ENCODE peak calls at places on chromosomes 3 and 15, in seven cellular contexts. T, R, J, O, D, N and I are unnamed samples.

GRCh38 chr3:45693941-45694521 is 4.8 kb downstream of the SACM1L start:
- DNase-seq in T (no peak), J (no peak), D (no peak), N (peak), R (no peak), O (no peak), I (no peak)

GRCh38 chr3:56868706-56869105 is 67.0 kb upstream of the ARHGEF3 start:
- DNase-seq in D (no peak), N (no peak), T (no peak), O (no peak), R (no peak), J (no peak), I (no peak)

GRCh38 chr3:159380891-159381290 is 579.0 kb downstream of the MFSD1 start:
- DNase-seq in O (no peak), D (no peak), T (no peak), N (no peak), R (no peak), J (no peak), I (no peak)

GRCh38 chr3:134291300-134292254 is 40.9 kb upstream of the RYK start:
- DNase-seq in R (no peak), D (no peak), O (peak), J (no peak), N (no peak), T (peak), I (no peak)

GRCh38 chr15:42315435-42316020 is 42.3 kb upstream of the TMEM87A start:
- DNase-seq in J (no peak), D (no peak), T (no peak), N (no peak), O (no peak), R (no peak), I (no peak)

GRCh38 chr15:98868564-98868963 is 139.0 kb downstream of the PGPEP1L start:
- DNase-seq in T (no peak), R (no peak), N (no peak), J (no peak), O (no peak), D (no peak), I (no peak)

GRCh38 chr15:77715860-77716259 is 83.1 kb upstream of the LINGO1 start:
- DNase-seq in N (no peak), J (no peak), O (no peak), R (no peak), T (no peak), D (no peak), I (no peak)

GRCh38 chr3:16150285-16150684 is 24.2 kb upstream of the GALNT15 start:
- DNase-seq in D (no peak), R (no peak), O (no peak), J (no peak), T (no peak), N (no peak), I (no peak)

GRCh38 chr15:41341519-41341918 is 8.8 kb downstream of the NUSAP1 start:
- DNase-seq in O (no peak), R (no peak), D (no peak), N (no peak), J (no peak), T (no peak), I (no peak)

GRCh38 chr3:107184375-107184774 is 192.9 kb upstream of the CCDC54 start:
- DNase-seq in D (no peak), N (no peak), O (no peak), J (no peak), R (no peak), T (no peak), I (no peak)

GRCh38 chr3:104596551-104596950 is 770.2 kb upstream of the ALCAM start:
- DNase-seq in D (no peak), R (no peak), J (peak), O (peak), T (peak), N (no peak), I (no peak)

GRCh38 chr3:49244589-49245205 is 32.3 kb downstream of the C3orf62 start:
- DNase-seq in R (no peak), J (peak), D (no peak), N (no peak), O (no peak), T (peak), I (no peak)

GRCh38 chr15:83747050-83747717 is 93.3 kb downstream of the ADAMTSL3 start:
- DNase-seq in T (peak), D (no peak), R (no peak), J (peak), O (peak), N (no peak), I (no peak)

GRCh38 chr3:55180936-55181535 is 253.2 kb upstream of the LRTM1 start:
- DNase-seq in D (no peak), N (no peak), O (no peak), T (no peak), J (peak), R (peak), I (no peak)

GRCh38 chr3:39473452-39474125 is 6.1 kb downstream of the MOBP start:
- DNase-seq in R (no peak), D (no peak), T (no peak), N (no peak), J (no peak), O (no peak), I (no peak)

GRCh38 chr3:178768072-178768864 is 232.0 kb downstream of the KCNMB2 start:
- DNase-seq in O (no peak), J (no peak), R (no peak), D (no peak), N (no peak), T (no peak), I (no peak)

GRCh38 chr3:63232764-63233396 is 45.2 kb upstream of the SYNPR start:
- DNase-seq in D (no peak), O (no peak), T (no peak), J (no peak), R (no peak), N (no peak), I (no peak)

GRCh38 chr15:74403981-74404563 is 29.7 kb downstream of the SEMA7A start:
- DNase-seq in O (no peak), J (no peak), T (no peak), R (no peak), D (no peak), N (no peak), I (no peak)

GRCh38 chr3:156381253-156381652 is 173.7 kb downstream of the SSR3 start:
- DNase-seq in J (no peak), N (no peak), R (no peak), T (no peak), D (no peak), O (no peak), I (no peak)

GRCh38 chr3:48268381-48268935 is 27.6 kb downstream of the ZNF589 start:
- DNase-seq in D (no peak), J (no peak), N (peak), T (peak), O (no peak), R (no peak), I (peak)

GRCh38 chr3:71430941-71431552 is 152.5 kb downstream of the FOXP1 start:
- DNase-seq in R (no peak), J (no peak), D (no peak), T (peak), N (no peak), O (no peak), I (no peak)

GRCh38 chr3:72335458-72336050 is 512.7 kb downstream of the SHQ1 start:
- DNase-seq in T (no peak), J (no peak), O (no peak), D (no peak), N (no peak), R (no peak), I (no peak)

GRCh38 chr3:188523291-188523690 is 369.3 kb downstream of the LPP start:
- DNase-seq in N (no peak), D (no peak), O (no peak), J (no peak), T (no peak), R (no peak), I (no peak)

GRCh38 chr3:25594007-25594502 is 70.7 kb downstream of the TOP2B start:
- DNase-seq in T (peak), R (no peak), O (peak), D (no peak), J (peak), N (no peak), I (no peak)

GRCh38 chr3:37064747-37065146 is 71.4 kb downstream of the MLH1 start:
- DNase-seq in O (no peak), R (no peak), J (no peak), D (no peak), N (no peak), T (no peak), I (no peak)

GRCh38 chr15:50003786-50004334 is 115.2 kb downstream of the ATP8B4 start:
- DNase-seq in J (peak), T (peak), O (peak), D (peak), N (peak), R (peak), I (peak)

GRCh38 chr15:70714575-70714974 is 48.8 kb downstream of the UACA start:
- DNase-seq in D (no peak), J (no peak), N (no peak), O (no peak), T (no peak), R (no peak), I (no peak)

GRCh38 chr3:167996514-167996913 is 99.2 kb downstream of the GOLIM4 start:
- DNase-seq in J (no peak), N (no peak), D (no peak), R (no peak), T (no peak), O (no peak), I (no peak)

GRCh38 chr3:186823391-186823790 is 17.1 kb upstream of the RFC4 start:
- DNase-seq in D (no peak), O (no peak), T (no peak), R (no peak), J (no peak), N (no peak), I (no peak)

GRCh38 chr3:184477940-184478339 is 83.6 kb upstream of the EPHB3 start:
- DNase-seq in J (no peak), O (no peak), R (no peak), T (no peak), D (no peak), N (no peak), I (no peak)

GRCh38 chr3:149114458-149114857 is 15.0 kb upstream of the HPS3 start:
- DNase-seq in O (no peak), R (no peak), D (no peak), J (peak), T (no peak), N (no peak), I (no peak)

GRCh38 chr3:126116526-126116925 is 32.6 kb upstream of the SLC41A3 start:
- DNase-seq in O (no peak), T (no peak), R (no peak), D (no peak), J (no peak), N (no peak), I (no peak)

GRCh38 chr15:74788042-74788715 is 6.3 kb downstream of the CSK start:
- DNase-seq in N (no peak), O (no peak), T (no peak), R (no peak), J (no peak), D (no peak), I (no peak)

GRCh38 chr3:42130329-42131070 is 39.3 kb downstream of the TRAK1 start:
- DNase-seq in J (no peak), N (no peak), T (no peak), D (no peak), R (no peak), O (no peak), I (no peak)

GRCh38 chr15:73249499-73249898 is 119.3 kb downstream of the HCN4 start:
- DNase-seq in D (no peak), J (no peak), R (no peak), N (no peak), T (no peak), O (no peak), I (no peak)

GRCh38 chr3:55333923-55334322 is 153.2 kb downstream of the WNT5A start:
- DNase-seq in T (no peak), J (no peak), N (no peak), R (no peak), D (no peak), O (peak), I (no peak)

GRCh38 chr3:121918779-121919483 is 24.7 kb downstream of the SLC15A2 start:
- DNase-seq in N (no peak), R (no peak), D (no peak), O (peak), J (no peak), T (no peak), I (no peak)

GRCh38 chr3:66407281-66408218 is 93.3 kb downstream of the LRIG1 start:
- DNase-seq in T (peak), O (peak), N (peak), D (no peak), R (peak), J (peak), I (peak)

GRCh38 chr3:115186351-115187148 is 39.5 kb upstream of the ZBTB20 start:
- DNase-seq in D (no peak), J (no peak), O (no peak), R (no peak), N (no peak), T (no peak), I (no peak)